ENCODE peak calls at places on chromosomes 3 and 15, in six cellular contexts. N, V, H, T, I and A are unnamed samples. For H3K27me3, the result is how much of the 10 kb centered on the place peaks cover.

GRCh38 chr3:13419356-13420050 is 619 bp downstream of the NUP210 start:
- DNase-seq in N (peak), V (peak), H (peak), T (peak), I (no peak), A (peak)

GRCh38 chr3:114214542-114215341 is 22.6 kb downstream of the ZNF80 start:
- DNase-seq in N (no peak), V (no peak), H (no peak), T (no peak), I (no peak), A (peak)

GRCh38 chr3:57962448-57962834 is 45.8 kb upstream of the FLNB start:
- DNase-seq in N (no peak), V (no peak), H (no peak), T (no peak), I (no peak), A (no peak)

GRCh38 chr15:69926011-69926410 is 171.7 kb downstream of the TLE3 start:
- DNase-seq in N (no peak), V (no peak), H (no peak), T (no peak), I (no peak), A (no peak)

GRCh38 chr3:179321585-179322322 is 1.1 kb upstream of the ZNF639 start:
- DNase-seq in N (peak), V (peak), H (peak), T (peak), I (peak), A (peak)

GRCh38 chr3:113263020-113263419 is 51.7 kb downstream of the BOC start:
- DNase-seq in N (no peak), V (no peak), H (no peak), T (no peak), I (no peak), A (no peak)

GRCh38 chr15:64045774-64046346 is 425 bp downstream of the DAPK2 start:
- DNase-seq in N (peak), V (no peak), H (peak), T (no peak), I (no peak), A (peak)

GRCh38 chr3:23019596-23020300 is 183.4 kb upstream of the UBE2E2 start:
- DNase-seq in N (no peak), V (no peak), H (peak), T (no peak), I (no peak), A (no peak)

GRCh38 chr3:190217081-190217480 is 96.4 kb upstream of the P3H2 start:
- DNase-seq in N (no peak), V (no peak), H (no peak), T (no peak), I (no peak), A (no peak)

GRCh38 chr3:6264906-6265305 is 596.0 kb upstream of the GRM7 start:
- DNase-seq in N (no peak), V (no peak), H (no peak), T (no peak), I (no peak), A (no peak)

GRCh38 chr3:126438746-126439145 is 36.9 kb downstream of the ZXDC start:
- DNase-seq in N (no peak), V (no peak), H (no peak), T (no peak), I (no peak), A (peak)

GRCh38 chr3:77232557-77232956 is 192.7 kb downstream of the ROBO2 start:
- DNase-seq in N (no peak), V (no peak), H (no peak), T (no peak), I (no peak), A (no peak)

GRCh38 chr3:115245437-115245836 is 98.3 kb upstream of the ZBTB20 start:
- DNase-seq in N (peak), V (no peak), H (no peak), T (no peak), I (no peak), A (no peak)
- H3K27me3 ChIP-seq in N (under half), V (under half), H (under half), T (under half), I (under half), A (under half)

GRCh38 chr3:127459205-127459604 is 131.3 kb downstream of the TPRA1 start:
- DNase-seq in N (peak), V (no peak), H (no peak), T (peak), I (no peak), A (no peak)
- H3K27me3 ChIP-seq in N (under half), V (half or more), H (under half), T (under half), I (under half), A (under half)

GRCh38 chr15:47517737-47518136 is 199.6 kb upstream of the SEMA6D start:
- DNase-seq in N (no peak), V (peak), H (no peak), T (no peak), I (no peak), A (no peak)

GRCh38 chr15:47511241-47511640 is 206.1 kb upstream of the SEMA6D start:
- DNase-seq in N (no peak), V (no peak), H (no peak), T (no peak), I (no peak), A (no peak)

GRCh38 chr15:47514251-47514652 is 203.1 kb upstream of the SEMA6D start:
- DNase-seq in N (peak), V (no peak), H (no peak), T (no peak), I (no peak), A (no peak)

GRCh38 chr15:47516576-47517371 is 200.5 kb upstream of the SEMA6D start:
- DNase-seq in N (no peak), V (no peak), H (no peak), T (no peak), I (no peak), A (no peak)

GRCh38 chr15:47513496-47513895 is 203.8 kb upstream of the SEMA6D start:
- DNase-seq in N (no peak), V (no peak), H (no peak), T (no peak), I (no peak), A (no peak)
- H3K27me3 ChIP-seq in N (under half), V (under half), H (under half), T (under half), I (under half), A (under half)

GRCh38 chr3:181723064-181723463 is 11.3 kb downstream of the SOX2 start:
- DNase-seq in N (no peak), V (no peak), H (no peak), T (no peak), I (no peak), A (no peak)

GRCh38 chr3:181722156-181722555 is 10.4 kb downstream of the SOX2 start:
- DNase-seq in N (no peak), V (no peak), H (no peak), T (peak), I (no peak), A (no peak)

GRCh38 chr3:181720281-181720680 is 8.6 kb downstream of the SOX2 start:
- DNase-seq in N (no peak), V (no peak), H (no peak), T (no peak), I (no peak), A (no peak)

GRCh38 chr3:181719298-181719859 is 7.7 kb downstream of the SOX2 start:
- DNase-seq in N (no peak), V (no peak), H (no peak), T (no peak), I (no peak), A (no peak)

GRCh38 chr3:181721369-181721768 is 9.6 kb downstream of the SOX2 start:
- DNase-seq in N (no peak), V (no peak), H (no peak), T (no peak), I (no peak), A (no peak)
- H3K27me3 ChIP-seq in N (half or more), V (half or more), H (under half), T (under half), I (under half), A (half or more)

DNA sequence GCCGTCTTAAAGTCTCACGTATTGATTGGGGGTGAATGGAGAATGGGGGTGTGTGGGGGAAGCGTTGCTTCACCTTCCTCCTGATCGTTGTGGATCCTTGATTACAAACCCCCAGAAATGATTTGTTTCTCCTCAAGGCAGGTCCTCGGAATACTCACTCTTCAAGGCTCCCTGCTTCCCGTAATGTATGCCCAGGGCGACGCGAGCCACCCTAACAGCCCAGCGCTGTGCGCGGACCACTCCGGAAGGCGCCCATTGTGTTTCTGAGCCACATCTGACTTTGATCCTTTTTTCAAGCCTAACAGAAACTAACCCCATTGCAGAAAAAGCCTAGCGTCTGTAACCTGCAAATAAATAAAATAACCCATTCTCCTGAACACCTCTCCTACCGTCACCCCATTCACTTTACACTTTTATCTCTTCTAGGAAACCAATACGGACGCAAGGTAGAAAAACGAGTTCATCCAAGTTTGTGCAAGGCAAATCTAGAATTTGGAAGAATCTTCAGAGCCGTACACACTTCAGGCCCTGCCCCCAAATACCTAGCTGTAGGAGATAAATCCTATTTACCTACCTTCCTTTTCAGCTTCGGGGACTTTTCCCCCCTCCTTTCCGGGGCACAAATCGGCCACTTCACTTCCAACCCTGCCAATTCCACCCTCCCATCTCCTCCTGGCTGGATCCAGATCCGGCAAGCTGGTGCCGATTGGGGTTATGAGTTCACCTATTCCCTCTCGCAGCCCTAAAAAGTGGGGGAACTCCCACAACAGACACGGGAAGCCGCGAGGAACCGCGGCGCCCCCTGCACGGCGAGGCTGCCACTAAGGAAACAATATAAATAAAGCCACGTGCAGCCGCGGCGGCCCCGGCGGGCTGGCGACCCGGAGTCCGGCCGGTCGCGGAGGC is 1.1 kb downstream of the PRTG start:
- DNase-seq in N (peak), V (peak), H (peak), T (peak), I (no peak), A (peak)
- H3K27me3 ChIP-seq in N (under half), V (under half), H (under half), T (under half), I (under half), A (half or more)

GRCh38 chr3:44186712-44187111 is 55.0 kb upstream of the TOPAZ1 start:
- DNase-seq in N (no peak), V (no peak), H (no peak), T (no peak), I (no peak), A (no peak)
- H3K27me3 ChIP-seq in N (under half), V (under half), H (under half), T (under half), I (under half), A (under half)

GRCh38 chr15:89412906-89413411 is 78.3 kb upstream of the POLG start:
- DNase-seq in N (peak), V (no peak), H (no peak), T (peak), I (no peak), A (no peak)

GRCh38 chr15:89416339-89417183 is 79.8 kb downstream of the RHCG start:
- DNase-seq in N (peak), V (peak), H (peak), T (peak), I (no peak), A (peak)

GRCh38 chr15:89417206-89417725 is 79.1 kb downstream of the RHCG start:
- DNase-seq in N (no peak), V (no peak), H (no peak), T (no peak), I (no peak), A (no peak)

GRCh38 chr15:89414571-89414970 is 79.9 kb upstream of the POLG start:
- DNase-seq in N (peak), V (no peak), H (no peak), T (no peak), I (no peak), A (no peak)

DNA sequence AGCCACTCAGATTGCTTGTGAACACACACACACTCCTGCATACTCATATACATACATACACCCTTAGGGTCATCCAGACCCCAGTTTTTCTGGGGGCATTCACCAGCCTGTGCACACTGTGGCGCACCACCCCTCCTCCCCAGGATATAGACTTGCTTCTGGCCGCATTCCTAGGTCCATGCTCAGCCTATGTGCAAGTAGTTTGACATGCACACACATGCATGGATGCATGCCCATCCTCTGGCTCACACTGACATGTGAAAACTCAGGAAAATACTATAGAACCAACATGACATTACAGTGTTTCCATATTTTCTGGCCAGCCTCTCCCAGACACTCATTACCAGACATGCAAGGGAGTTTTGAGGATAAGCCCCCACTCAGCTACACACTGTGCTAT is 79.3 kb upstream of the POLG start:
- DNase-seq in N (peak), V (no peak), H (no peak), T (no peak), I (no peak), A (no peak)
- H3K27me3 ChIP-seq in N (half or more), V (half or more), H (under half), T (half or more), I (under half), A (half or more)

GRCh38 chr15:98647774-98648653 is at the start of gene IGF1R:
- DNase-seq in N (peak), V (peak), H (peak), T (peak), I (no peak), A (peak)

GRCh38 chr15:98648654-98649537 is 557 bp downstream of the IGF1R start:
- DNase-seq in N (peak), V (peak), H (peak), T (peak), I (no peak), A (peak)

GRCh38 chr15:98649621-98649995 is 1.3 kb downstream of the IGF1R start:
- DNase-seq in N (peak), V (peak), H (peak), T (peak), I (no peak), A (peak)

GRCh38 chr15:98647026-98647773 is 1.1 kb upstream of the IGF1R start:
- DNase-seq in N (peak), V (peak), H (peak), T (peak), I (peak), A (peak)

GRCh38 chr15:98646546-98647025 is 1.8 kb upstream of the IGF1R start:
- DNase-seq in N (peak), V (no peak), H (no peak), T (no peak), I (no peak), A (no peak)
- H3K27me3 ChIP-seq in N (half or more), V (under half), H (under half), T (under half), I (under half), A (under half)

GRCh38 chr15:66072616-66073361 is 180.8 kb downstream of the MEGF11 start:
- DNase-seq in N (no peak), V (no peak), H (no peak), T (no peak), I (no peak), A (peak)
- H3K27me3 ChIP-seq in N (under half), V (under half), H (under half), T (under half), I (under half), A (under half)